ENCODE peak calls at places on chromosomes 7 and 10, in ten cellular contexts. D is H7; C is epithelial cell of proximal tubule; U is testis; J is WTC11; M is MV-4-11; V is omental fat pad; S is cerebellar nuclear complex; P is T-helper 1 cell; O is stimulated activated CD4-positive, alpha-beta T cell treated with anti-CD3 and anti-CD28 coated beads, TNF-alpha, amount 100 ng/mL, for 4 hours. T is an unnamed sample.

GRCh38 chr7:65438593-65438992 is 64.9 kb downstream of the ZNF92 start:
- DNase-seq in D (no peak), C (peak; percentile 82), U (no peak), J (no peak), M (no peak), V (no peak), S (no peak), P (no peak), O (no peak), T (no peak)

GRCh38 chr10:9331583-9332008 is 1277.1 kb downstream of the GATA3 start:
- DNase-seq in D (peak; percentile 7), C (peak; percentile 23), U (no peak), J (no peak), M (peak; percentile 36), V (no peak), S (no peak), P (no peak), O (no peak), T (no peak)

GRCh38 chr10:44245601-44245938 is 139.3 kb downstream of the CXCL12 start:
- DNase-seq in D (no peak), C (peak; percentile 38), U (no peak), J (no peak), M (no peak), V (no peak), S (no peak), P (no peak), O (no peak), T (no peak)

GRCh38 chr10:123518765-123519164 is 147.4 kb upstream of the GPR26 start:
- DNase-seq in D (no peak), C (no peak), U (no peak), J (no peak), M (no peak), V (no peak), S (no peak), P (no peak), O (no peak), T (no peak)

GRCh38 chr10:48526371-48526821 is 78.5 kb downstream of the ARHGAP22 start:
- DNase-seq in D (no peak), C (peak; percentile 47), U (no peak), J (no peak), M (no peak), V (no peak), S (no peak), P (no peak), O (no peak), T (peak; percentile 8)

GRCh38 chr7:45993621-45994020 is 72.5 kb upstream of the IGFBP3 start:
- DNase-seq in D (no peak), C (no peak), U (no peak), J (no peak), M (no peak), V (no peak), S (no peak), P (no peak), O (no peak), T (no peak)

GRCh38 chr10:112475565-112476233 is 28.7 kb downstream of the VTI1A start:
- DNase-seq in D (no peak), C (no peak), U (no peak), J (no peak), M (no peak), V (no peak), S (no peak), P (no peak), O (no peak), T (no peak)

GRCh38 chr7:68535266-68535665 is 1063.0 kb upstream of the AUTS2 start:
- DNase-seq in D (peak; percentile 15), C (no peak), U (no peak), J (no peak), M (no peak), V (no peak), S (no peak), P (no peak), O (no peak), T (no peak)

GRCh38 chr10:34759161-34759836 is 55.8 kb downstream of the PARD3 start:
- DNase-seq in D (no peak), C (no peak), U (no peak), J (no peak), M (peak; percentile 11), V (no peak), S (no peak), P (no peak), O (no peak), T (no peak)

GRCh38 chr7:105682331-105683070 is 101.2 kb upstream of the EFCAB10 start:
- DNase-seq in D (no peak), C (no peak), U (no peak), J (no peak), M (peak; percentile 36), V (no peak), S (no peak), P (no peak), O (no peak), T (no peak)

GRCh38 chr10:122021421-122021820 is 32.5 kb downstream of the TACC2 start:
- DNase-seq in D (no peak), C (no peak), U (no peak), J (no peak), M (peak; percentile 55), V (no peak), S (no peak), P (no peak), O (no peak), T (peak; percentile 86)

GRCh38 chr7:114790526-114790925 is 131.4 kb upstream of the MDFIC start:
- DNase-seq in D (no peak), C (no peak), U (no peak), J (no peak), M (no peak), V (no peak), S (no peak), P (no peak), O (no peak), T (no peak)

GRCh38 chr10:31728698-31729224 is 199.9 kb downstream of the ARHGAP12 start:
- DNase-seq in D (no peak), C (no peak), U (no peak), J (no peak), M (no peak), V (no peak), S (no peak), P (no peak), O (no peak), T (no peak)

GRCh38 chr10:13865758-13866491 is 279.2 kb downstream of the PRPF18 start:
- DNase-seq in D (peak; percentile 40), C (peak; percentile 32), U (no peak), J (no peak), M (no peak), V (no peak), S (no peak), P (no peak), O (no peak), T (no peak)

GRCh38 chr10:125130260-125130659 is 30.1 kb downstream of the CTBP2 start:
- DNase-seq in D (no peak), C (no peak), U (no peak), J (no peak), M (no peak), V (no peak), S (no peak), P (no peak), O (no peak), T (no peak)

GRCh38 chr7:2805213-2806003 is 38.7 kb downstream of the GNA12 start:
- DNase-seq in D (no peak), C (no peak), U (peak; percentile 79), J (no peak), M (no peak), V (no peak), S (no peak), P (no peak), O (no peak), T (peak; percentile 18)

GRCh38 chr7:134480730-134481129 is 21.8 kb upstream of the AKR1B1 start:
- DNase-seq in D (no peak), C (peak; percentile 38), U (no peak), J (no peak), M (peak; percentile 60), V (no peak), S (no peak), P (no peak), O (no peak), T (no peak)

GRCh38 chr10:12685261-12685861 is 316.2 kb downstream of the CCDC3 start:
- DNase-seq in D (no peak), C (no peak), U (no peak), J (no peak), M (no peak), V (no peak), S (no peak), P (no peak), O (no peak), T (no peak)

GRCh38 chr10:97612386-97612785 is 20.9 kb downstream of the MORN4 start:
- DNase-seq in D (peak; percentile 74), C (no peak), U (no peak), J (no peak), M (no peak), V (no peak), S (peak; percentile 13), P (no peak), O (no peak), T (no peak)

GRCh38 chr10:95329296-95329695 is 38.5 kb upstream of the PDLIM1 start:
- DNase-seq in D (no peak), C (no peak), U (no peak), J (no peak), M (no peak), V (no peak), S (no peak), P (no peak), O (no peak), T (no peak)

GRCh38 chr7:20399516-20399915 is 68.8 kb downstream of the ITGB8 start:
- DNase-seq in D (no peak), C (no peak), U (no peak), J (no peak), M (no peak), V (no peak), S (no peak), P (no peak), O (no peak), T (no peak)

GRCh38 chr10:6737758-6738463 is 157.8 kb upstream of the PRKCQ start:
- DNase-seq in D (no peak), C (peak; percentile 55), U (peak; percentile 16), J (no peak), M (no peak), V (no peak), S (no peak), P (no peak), O (no peak), T (no peak)

GRCh38 chr10:14186245-14186644 is 144.5 kb downstream of the FRMD4A start:
- DNase-seq in D (no peak), C (no peak), U (no peak), J (no peak), M (peak; percentile 33), V (no peak), S (no peak), P (no peak), O (no peak), T (no peak)

GRCh38 chr7:831596-832291 is 532 bp upstream of the SUN1 start:
- DNase-seq in D (no peak), C (peak; percentile 82), U (no peak), J (no peak), M (peak; percentile 70), V (no peak), S (no peak), P (no peak), O (no peak), T (no peak)